ENCODE peak calls at places on chromosomes 5 and 9, in seven cellular contexts. T is trophoblast cell, I is H9, L is mesendoderm, A is IMR-90, R is mesenchymal stem cell, M is H1. E is an unnamed sample.

GRCh38 chr9:109314011-109314531 is 6.8 kb downstream of the EPB41L4B start:
- DNase-seq in T (no peak), I (no peak), L (peak; percentile 14), A (no peak), R (no peak), M (no peak), E (no peak)

GRCh38 chr5:62689599-62690368 is 111.2 kb downstream of the LRRC70 start:
- DNase-seq in T (no peak), I (no peak), L (no peak), A (no peak), R (peak; percentile 1), M (no peak), E (no peak)

GRCh38 chr9:132381966-132382541 is 24.6 kb downstream of the TTF1 start:
- DNase-seq in T (no peak), I (no peak), L (no peak), A (no peak), R (no peak), M (no peak), E (no peak)

GRCh38 chr9:38074441-38074943 is 5.5 kb upstream of the SHB start:
- DNase-seq in T (no peak), I (no peak), L (no peak), A (peak; percentile 61), R (no peak), M (no peak), E (no peak)

GRCh38 chr9:21326526-21327139 is 8.6 kb downstream of the KLHL9 start:
- DNase-seq in T (no peak), I (no peak), L (peak; percentile 35), A (peak; percentile 44), R (peak; percentile 63), M (no peak), E (peak; percentile 35)

GRCh38 chr9:32968101-32969011 is 33.1 kb downstream of the APTX start:
- DNase-seq in T (peak; percentile 42), I (no peak), L (peak; percentile 36), A (peak; percentile 57), R (peak; percentile 51), M (no peak), E (peak; percentile 64)

GRCh38 chr9:137502008-137502913 is 43.1 kb upstream of the NSMF start:
- DNase-seq in T (peak; percentile 67), I (peak; percentile 64), L (peak; percentile 36), A (no peak), R (no peak), M (no peak), E (no peak)

GRCh38 chr9:129570450-129571297 is 50.2 kb downstream of the C9orf50 start:
- DNase-seq in T (no peak), I (peak; percentile 62), L (peak; percentile 90), A (peak; percentile 90), R (peak; percentile 78), M (no peak), E (no peak)

GRCh38 chr9:87610200-87611155 is 112.8 kb downstream of the DAPK1 start:
- DNase-seq in T (no peak), I (no peak), L (peak; percentile 62), A (peak; percentile 39), R (no peak), M (no peak), E (no peak)

GRCh38 chr5:127686424-127686823 is 16.8 kb upstream of the CCDC192 start:
- DNase-seq in T (no peak), I (no peak), L (no peak), A (no peak), R (no peak), M (no peak), E (no peak)

GRCh38 chr5:82405166-82405565 is 127.0 kb upstream of the RPS23 start:
- DNase-seq in T (no peak), I (no peak), L (no peak), A (peak; percentile 87), R (peak; percentile 67), M (no peak), E (no peak)

GRCh38 chr5:147160923-147161663 is 73.7 kb upstream of the STK32A start:
- DNase-seq in T (no peak), I (no peak), L (no peak), A (no peak), R (no peak), M (no peak), E (no peak)

GRCh38 chr9:117073539-117074336 is 341.1 kb downstream of the ASTN2 start:
- DNase-seq in T (peak; percentile 67), I (peak; percentile 67), L (peak; percentile 77), A (no peak), R (peak; percentile 34), M (peak; percentile 25), E (peak; percentile 44)

GRCh38 chr5:172530406-172530805 is 76.1 kb upstream of the SH3PXD2B start:
- DNase-seq in T (no peak), I (peak; percentile 15), L (no peak), A (no peak), R (no peak), M (no peak), E (no peak)

GRCh38 chr9:130780865-130781504 is 54.1 kb upstream of the ABL1 start:
- DNase-seq in T (peak; percentile 21), I (no peak), L (no peak), A (peak; percentile 98), R (peak; percentile 99), M (no peak), E (no peak)

GRCh38 chr9:27204578-27204977 is 92.4 kb downstream of the EQTN start:
- DNase-seq in T (no peak), I (no peak), L (no peak), A (peak; percentile 54), R (peak; percentile 62), M (no peak), E (no peak)

GRCh38 chr9:70363760-70364159 is 50.7 kb downstream of the KLF9 start:
- DNase-seq in T (no peak), I (no peak), L (no peak), A (no peak), R (no peak), M (no peak), E (no peak)

GRCh38 chr5:138282918-138283742 is 8.7 kb upstream of the GFRA3 start:
- DNase-seq in T (peak; percentile 35), I (peak; percentile 70), L (peak; percentile 84), A (peak; percentile 67), R (peak; percentile 67), M (no peak), E (peak; percentile 51)

DNA sequence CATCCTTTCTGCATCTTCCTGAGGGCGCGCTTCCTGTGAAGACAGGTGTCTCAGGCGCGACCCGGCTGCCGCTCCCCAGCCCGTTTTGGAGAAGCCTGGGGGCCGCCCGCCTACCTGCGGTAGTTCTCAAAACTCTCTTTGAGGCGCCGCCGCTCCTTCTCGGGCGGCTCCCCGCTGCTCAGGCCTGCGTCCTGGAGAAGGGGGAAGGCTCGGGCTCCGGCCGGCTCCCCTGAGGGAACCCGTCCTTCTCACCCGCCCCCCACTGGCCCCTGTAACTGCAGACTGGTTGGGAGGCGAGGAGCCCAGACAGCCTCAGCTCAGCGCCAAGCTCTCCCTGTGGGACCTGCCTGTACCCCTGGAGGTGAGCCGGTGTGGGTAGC is 815 bp upstream of the DNLZ start:
- DNase-seq in T (no peak), I (no peak), L (no peak), A (no peak), R (no peak), M (no peak), E (no peak)
- H4K8ac ChIP-seq in T (no peak overlapping the region), I (no peak overlapping the region), L (no peak overlapping the region), A (peak overlapping the region; percentile 74), R (no peak overlapping the region), M (no peak overlapping the region), E (no peak overlapping the region)

DNA sequence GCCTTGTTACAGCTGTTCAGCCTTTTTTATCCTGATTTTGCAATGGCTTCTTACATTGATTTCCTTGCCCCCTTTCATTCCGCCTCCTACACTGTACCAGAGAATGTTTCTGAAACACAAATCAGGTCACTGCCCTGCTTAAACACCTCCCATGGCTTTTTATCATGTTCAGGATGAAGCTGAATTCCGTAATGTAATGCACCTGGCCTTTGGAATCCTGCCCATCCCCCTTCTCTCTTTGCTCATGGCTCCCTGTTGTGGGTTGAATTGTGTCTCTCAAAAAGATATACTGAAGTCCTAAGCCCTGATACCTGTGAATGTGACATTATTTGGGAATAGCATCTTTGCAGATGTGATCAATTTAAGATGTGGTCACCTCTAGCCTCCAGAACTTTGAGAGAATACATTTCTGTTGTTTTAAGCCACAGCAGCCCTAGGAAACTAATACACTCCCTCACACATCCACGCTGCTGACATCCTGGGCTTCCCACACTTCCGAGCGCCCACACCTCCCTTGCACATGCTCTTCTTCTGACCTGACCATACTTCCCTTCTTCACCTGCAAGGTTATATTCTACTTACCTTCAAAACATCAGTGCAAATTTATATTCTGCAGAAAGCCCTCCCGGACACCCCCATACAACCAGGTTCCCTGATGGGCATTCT is 101.2 kb downstream of the DNAH5 start:
- DNase-seq in T (no peak), I (no peak), L (peak; percentile 38), A (no peak), R (no peak), M (no peak), E (no peak)
- H4K8ac ChIP-seq in T (no peak overlapping the region), I (no peak overlapping the region), L (no peak overlapping the region), A (no peak overlapping the region), R (no peak overlapping the region), M (no peak overlapping the region), E (no peak overlapping the region)

GRCh38 chr9:8567963-8568579 is 768.5 kb upstream of the DMAC1 start:
- DNase-seq in T (no peak), I (no peak), L (no peak), A (no peak), R (no peak), M (no peak), E (no peak)
- H4K8ac ChIP-seq in T (no peak overlapping the region), I (no peak overlapping the region), L (no peak overlapping the region), A (no peak overlapping the region), R (no peak overlapping the region), M (no peak overlapping the region), E (no peak overlapping the region)

GRCh38 chr5:32520995-32521394 is 64.4 kb upstream of the SUB1 start:
- DNase-seq in T (no peak), I (no peak), L (no peak), A (peak; percentile 29), R (no peak), M (no peak), E (no peak)

GRCh38 chr5:32526815-32527214 is 58.5 kb upstream of the SUB1 start:
- DNase-seq in T (no peak), I (no peak), L (no peak), A (no peak), R (no peak), M (no peak), E (no peak)

GRCh38 chr5:32522429-32523143 is 62.8 kb upstream of the SUB1 start:
- DNase-seq in T (peak; percentile 50), I (no peak), L (no peak), A (peak; percentile 84), R (no peak), M (no peak), E (no peak)

GRCh38 chr5:32520326-32520725 is 65.0 kb upstream of the SUB1 start:
- DNase-seq in T (no peak), I (no peak), L (no peak), A (peak; percentile 58), R (no peak), M (no peak), E (no peak)

GRCh38 chr5:32523625-32524024 is 61.7 kb upstream of the SUB1 start:
- DNase-seq in T (no peak), I (no peak), L (no peak), A (no peak), R (no peak), M (no peak), E (no peak)
- H4K8ac ChIP-seq in T (no peak overlapping the region), I (no peak overlapping the region), L (no peak overlapping the region), A (no peak overlapping the region), R (no peak overlapping the region), M (no peak overlapping the region), E (no peak overlapping the region)

DNA sequence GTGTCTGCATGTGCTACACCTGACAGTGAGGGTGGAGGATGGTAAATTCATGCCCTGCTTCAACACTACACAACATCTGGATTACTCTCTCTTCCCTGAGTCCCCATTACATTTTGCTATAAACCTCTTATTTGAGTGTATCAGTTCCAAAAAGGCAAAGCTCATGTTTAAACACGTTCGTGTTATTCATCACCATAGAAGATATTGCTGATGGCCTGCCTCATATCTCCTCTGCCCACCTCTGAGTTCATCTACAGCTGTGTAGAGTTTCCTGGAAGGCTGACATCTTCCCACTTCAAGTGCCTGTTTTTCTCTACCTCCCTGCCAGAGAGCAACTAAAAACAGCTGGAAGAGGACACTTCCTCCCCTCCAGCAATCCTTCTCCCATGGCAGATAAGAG is 433.2 kb downstream of the ISL1 start:
- DNase-seq in T (no peak), I (no peak), L (no peak), A (no peak), R (no peak), M (no peak), E (no peak)
- H4K8ac ChIP-seq in T (no peak overlapping the region), I (no peak overlapping the region), L (no peak overlapping the region), A (no peak overlapping the region), R (no peak overlapping the region), M (no peak overlapping the region), E (no peak overlapping the region)

E was measured in neuronal stem cell.